ENCODE peak calls at places on chromosomes 7 and 10, in four cellular contexts. O, C, P and R are unnamed samples.

GRCh38 chr7:80659120-80660055 is 20.9 kb downstream of the CD36 start:
- DNase-seq in O (peak), C (peak), P (peak), R (peak)

GRCh38 chr10:22765660-22766547 is 51.5 kb upstream of the PIP4K2A start:
- DNase-seq in O (no peak), C (no peak), P (no peak), R (no peak)

GRCh38 chr7:4386190-4386589 is 295.9 kb upstream of the FOXK1 start:
- DNase-seq in O (peak), C (no peak), P (no peak), R (no peak)

GRCh38 chr10:1434912-1435692 is 302.2 kb downstream of the ADARB2 start:
- DNase-seq in O (peak), C (no peak), P (no peak), R (peak)

GRCh38 chr10:102118867-102119266 is 1.3 kb downstream of the LDB1 start:
- DNase-seq in O (no peak), C (no peak), P (no peak), R (peak)

GRCh38 chr7:503575-504111 is 16.0 kb downstream of the PDGFA start:
- DNase-seq in O (no peak), C (no peak), P (no peak), R (no peak)

GRCh38 chr7:77800158-77800557 is 1.6 kb downstream of the PHTF2 start:
- DNase-seq in O (no peak), C (no peak), P (no peak), R (no peak)

GRCh38 chr10:114485695-114486400 is 81.5 kb upstream of the AFAP1L2 start:
- DNase-seq in O (no peak), C (no peak), P (no peak), R (no peak)

GRCh38 chr10:133129854-133130495 is 30.0 kb upstream of the KNDC1 start:
- DNase-seq in O (no peak), C (no peak), P (no peak), R (no peak)

GRCh38 chr10:103949728-103950127 is 17.2 kb upstream of the SLK start:
- DNase-seq in O (no peak), C (no peak), P (no peak), R (no peak)

GRCh38 chr7:124813962-124814798 is 48.6 kb upstream of the GPR37 start:
- DNase-seq in O (no peak), C (no peak), P (no peak), R (no peak)

GRCh38 chr7:127683776-127684681 is 32.0 kb downstream of the SND1 start:
- DNase-seq in O (no peak), C (peak), P (no peak), R (peak)

GRCh38 chr7:35987016-35987415 is 166.0 kb upstream of the EEPD1 start:
- DNase-seq in O (no peak), C (no peak), P (no peak), R (no peak)

GRCh38 chr7:75596727-75597614 is 104.9 kb downstream of the SPDYE5 start:
- DNase-seq in O (no peak), C (no peak), P (peak), R (no peak)

GRCh38 chr10:49803988-49804387 is 41.9 kb upstream of the OGDHL start:
- DNase-seq in O (no peak), C (no peak), P (no peak), R (no peak)

GRCh38 chr10:75431180-75432111 is at the start of gene LRMDA:
- DNase-seq in O (no peak), C (no peak), P (no peak), R (no peak)

GRCh38 chr7:50339990-50340500 is 35.5 kb downstream of the IKZF1 start:
- DNase-seq in O (no peak), C (no peak), P (no peak), R (peak)

GRCh38 chr10:43693602-43694001 is 44.9 kb upstream of the ZNF32 start:
- DNase-seq in O (no peak), C (no peak), P (no peak), R (no peak)

GRCh38 chr7:73628504-73628903 is 4.2 kb upstream of the MLXIPL start:
- DNase-seq in O (no peak), C (no peak), P (no peak), R (no peak)

GRCh38 chr10:3747984-3748383 is 37.0 kb downstream of the KLF6 start:
- DNase-seq in O (no peak), C (peak), P (no peak), R (no peak)

GRCh38 chr7:106750773-106751172 is 89.8 kb upstream of the CCDC71L start:
- DNase-seq in O (no peak), C (no peak), P (no peak), R (no peak)

GRCh38 chr7:46610746-46611145 is 689.7 kb upstream of the IGFBP3 start:
- DNase-seq in O (no peak), C (no peak), P (no peak), R (no peak)

GRCh38 chr7:7446616-7447015 is 89.1 kb downstream of the COL28A1 start:
- DNase-seq in O (no peak), C (no peak), P (no peak), R (no peak)

GRCh38 chr10:72276013-72276387 is 2.3 kb downstream of the DDIT4 start:
- DNase-seq in O (no peak), C (no peak), P (no peak), R (peak)

GRCh38 chr10:124558901-124559321 is 97.3 kb downstream of the LHPP start:
- DNase-seq in O (no peak), C (no peak), P (no peak), R (no peak)

GRCh38 chr10:131882151-131882550 is 18.7 kb upstream of the PPP2R2D start:
- DNase-seq in O (no peak), C (no peak), P (no peak), R (no peak)

GRCh38 chr10:117980216-117980615 is 66.5 kb downstream of the RAB11FIP2 start:
- DNase-seq in O (no peak), C (no peak), P (peak), R (no peak)

GRCh38 chr7:100478966-100479660 is at the start of gene TSC22D4:
- DNase-seq in O (peak), C (peak), P (peak), R (peak)

GRCh38 chr10:21904930-21905329 is 98.6 kb downstream of the DNAJC1 start:
- DNase-seq in O (no peak), C (no peak), P (no peak), R (no peak)

GRCh38 chr10:116974442-116975005 is 30.5 kb downstream of the SHTN1 start:
- DNase-seq in O (no peak), C (peak), P (peak), R (peak)

GRCh38 chr10:133334495-133335237 is 2.0 kb downstream of the CALY start:
- DNase-seq in O (no peak), C (no peak), P (no peak), R (no peak)

GRCh38 chr10:133179128-133179520 is 19.1 kb downstream of the KNDC1 start:
- DNase-seq in O (no peak), C (no peak), P (no peak), R (no peak)